ENCODE peak calls at places on chromosomes 6 and 20, in five cellular contexts. One of them, this sample, is unnamed.

GRCh38 chr6:12472601-12473038 is 182.5 kb downstream of the EDN1 start:
- DNase-seq in A549: no peak
- DNase-seq in IMR-90: peak
- DNase-seq in K562: no peak
- DNase-seq in GM12878: no peak
- DNase-seq in this sample: no peak

GRCh38 chr6:152135755-152136448 is 328.4 kb downstream of the ESR1 start:
- DNase-seq in A549: peak
- DNase-seq in IMR-90: no peak
- DNase-seq in K562: no peak
- DNase-seq in GM12878: no peak
- DNase-seq in this sample: no peak

GRCh38 chr20:62120990-62121775 is 1.1 kb upstream of the LSM14B start:
- DNase-seq in A549: peak
- DNase-seq in IMR-90: peak
- DNase-seq in K562: no peak
- DNase-seq in GM12878: no peak
- DNase-seq in this sample: no peak

GRCh38 chr6:68497927-68498326 is 137.2 kb upstream of the ADGRB3 start:
- DNase-seq in A549: no peak
- DNase-seq in IMR-90: no peak
- DNase-seq in K562: no peak
- DNase-seq in GM12878: no peak
- DNase-seq in this sample: no peak

GRCh38 chr6:39812853-39813533 is 20.8 kb downstream of the DAAM2 start:
- DNase-seq in A549: no peak
- DNase-seq in IMR-90: peak
- DNase-seq in K562: no peak
- DNase-seq in GM12878: peak
- DNase-seq in this sample: no peak

GRCh38 chr6:45504947-45505346 is 127.2 kb upstream of the SUPT3H start:
- DNase-seq in A549: no peak
- DNase-seq in IMR-90: peak
- DNase-seq in K562: no peak
- DNase-seq in GM12878: no peak
- DNase-seq in this sample: no peak

GRCh38 chr6:73528897-73529296 is 8.1 kb upstream of the EEF1A1 start:
- DNase-seq in A549: no peak
- DNase-seq in IMR-90: no peak
- DNase-seq in K562: peak
- DNase-seq in GM12878: no peak
- DNase-seq in this sample: no peak

GRCh38 chr20:54002056-54002575 is 68.3 kb downstream of the BCAS1 start:
- DNase-seq in A549: no peak
- DNase-seq in IMR-90: no peak
- DNase-seq in K562: no peak
- DNase-seq in GM12878: no peak
- DNase-seq in this sample: no peak

GRCh38 chr6:158143700-158144099 is 24.4 kb downstream of the SERAC1 start:
- DNase-seq in A549: peak
- DNase-seq in IMR-90: peak
- DNase-seq in K562: peak
- DNase-seq in GM12878: no peak
- DNase-seq in this sample: no peak

GRCh38 chr6:8831366-8832152 is 396.2 kb upstream of the SLC35B3 start:
- DNase-seq in A549: no peak
- DNase-seq in IMR-90: no peak
- DNase-seq in K562: no peak
- DNase-seq in GM12878: no peak
- DNase-seq in this sample: no peak

GRCh38 chr20:41618807-41619294 is 674 bp upstream of the CHD6 start:
- DNase-seq in A549: no peak
- DNase-seq in IMR-90: no peak
- DNase-seq in K562: no peak
- DNase-seq in GM12878: no peak
- DNase-seq in this sample: no peak

GRCh38 chr20:33674294-33675126 is at the start of gene NECAB3:
- DNase-seq in A549: peak
- DNase-seq in IMR-90: peak
- DNase-seq in K562: peak
- DNase-seq in GM12878: no peak
- DNase-seq in this sample: peak

GRCh38 chr6:101626264-101626663 is 232.8 kb downstream of the GRIK2 start:
- DNase-seq in A549: no peak
- DNase-seq in IMR-90: no peak
- DNase-seq in K562: no peak
- DNase-seq in GM12878: no peak
- DNase-seq in this sample: no peak

GRCh38 chr6:149508485-149508884 is 23.7 kb upstream of the ZC3H12D start:
- DNase-seq in A549: no peak
- DNase-seq in IMR-90: no peak
- DNase-seq in K562: no peak
- DNase-seq in GM12878: no peak
- DNase-seq in this sample: no peak

GRCh38 chr6:158508450-158508849 is 51.4 kb upstream of the TMEM181 start:
- DNase-seq in A549: no peak
- DNase-seq in IMR-90: no peak
- DNase-seq in K562: no peak
- DNase-seq in GM12878: no peak
- DNase-seq in this sample: no peak

GRCh38 chr20:47508228-47508752 is 6.6 kb downstream of the NCOA3 start:
- DNase-seq in A549: no peak
- DNase-seq in IMR-90: no peak
- DNase-seq in K562: no peak
- DNase-seq in GM12878: no peak
- DNase-seq in this sample: no peak
- TF ChIP-seq RCOR1 in A549: no peak
- TF ChIP-seq RCOR1 in IMR-90: no peak
- TF ChIP-seq RCOR1 in K562: no peak
- TF ChIP-seq RCOR1 in GM12878: no peak
- TF ChIP-seq RCOR1 in this sample: no peak

GRCh38 chr6:97316982-97317381 is 34.0 kb upstream of the MMS22L start:
- DNase-seq in A549: no peak
- DNase-seq in IMR-90: no peak
- DNase-seq in K562: no peak
- DNase-seq in GM12878: no peak
- DNase-seq in this sample: no peak

GRCh38 chr6:97322226-97322625 is 39.2 kb upstream of the MMS22L start:
- DNase-seq in A549: no peak
- DNase-seq in IMR-90: no peak
- DNase-seq in K562: no peak
- DNase-seq in GM12878: no peak
- DNase-seq in this sample: no peak

DNA sequence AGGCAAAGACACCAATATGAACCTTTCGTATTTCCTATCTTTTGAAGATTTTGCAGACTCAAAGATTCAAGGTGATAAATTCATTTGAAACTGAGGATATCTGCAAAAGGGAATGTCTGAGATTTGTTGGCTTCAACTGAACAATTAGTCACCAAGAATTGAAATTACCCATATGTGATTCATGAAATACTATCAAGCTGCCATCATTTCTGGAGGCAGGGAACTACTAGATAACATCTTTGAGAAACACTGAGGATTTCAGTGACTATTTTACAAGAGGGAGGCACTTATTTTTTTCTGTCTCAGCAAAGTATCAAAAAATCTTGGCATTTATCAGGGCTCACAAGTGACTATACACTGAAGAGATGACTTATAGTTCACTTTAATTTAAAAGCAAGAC is 39.8 kb upstream of the MMS22L start:
- DNase-seq in A549: no peak
- DNase-seq in IMR-90: peak
- DNase-seq in K562: no peak
- DNase-seq in GM12878: no peak
- DNase-seq in this sample: no peak
- TF ChIP-seq RCOR1 in A549: no peak
- TF ChIP-seq RCOR1 in IMR-90: no peak
- TF ChIP-seq RCOR1 in K562: no peak
- TF ChIP-seq RCOR1 in GM12878: no peak
- TF ChIP-seq RCOR1 in this sample: no peak

GRCh38 chr6:4162345-4162744 is 27.0 kb upstream of the ECI2 start:
- DNase-seq in A549: no peak
- DNase-seq in IMR-90: no peak
- DNase-seq in K562: peak
- DNase-seq in GM12878: no peak
- DNase-seq in this sample: no peak

GRCh38 chr6:4153514-4153985 is 18.2 kb upstream of the ECI2 start:
- DNase-seq in A549: no peak
- DNase-seq in IMR-90: no peak
- DNase-seq in K562: no peak
- DNase-seq in GM12878: no peak
- DNase-seq in this sample: no peak

GRCh38 chr6:4155848-4156466 is 20.6 kb upstream of the ECI2 start:
- DNase-seq in A549: peak
- DNase-seq in IMR-90: peak
- DNase-seq in K562: peak
- DNase-seq in GM12878: no peak
- DNase-seq in this sample: peak

GRCh38 chr6:4163408-4163807 is 28.0 kb upstream of the ECI2 start:
- DNase-seq in A549: no peak
- DNase-seq in IMR-90: no peak
- DNase-seq in K562: no peak
- DNase-seq in GM12878: no peak
- DNase-seq in this sample: no peak

GRCh38 chr6:4157506-4157905 is 22.1 kb upstream of the ECI2 start:
- DNase-seq in A549: no peak
- DNase-seq in IMR-90: no peak
- DNase-seq in K562: no peak
- DNase-seq in GM12878: no peak
- DNase-seq in this sample: no peak
- TF ChIP-seq RCOR1 in A549: no peak
- TF ChIP-seq RCOR1 in IMR-90: no peak
- TF ChIP-seq RCOR1 in K562: no peak
- TF ChIP-seq RCOR1 in GM12878: no peak
- TF ChIP-seq RCOR1 in this sample: no peak

GRCh38 chr20:8530022-8530421 is 398.0 kb downstream of the PLCB1 start:
- DNase-seq in A549: no peak
- DNase-seq in IMR-90: peak
- DNase-seq in K562: no peak
- DNase-seq in GM12878: no peak
- DNase-seq in this sample: no peak
- TF ChIP-seq RCOR1 in A549: no peak
- TF ChIP-seq RCOR1 in IMR-90: no peak
- TF ChIP-seq RCOR1 in K562: no peak
- TF ChIP-seq RCOR1 in GM12878: no peak
- TF ChIP-seq RCOR1 in this sample: no peak

GRCh38 chr6:35503534-35503933 is 6.7 kb upstream of the TEAD3 start:
- DNase-seq in A549: no peak
- DNase-seq in IMR-90: no peak
- DNase-seq in K562: no peak
- DNase-seq in GM12878: no peak
- DNase-seq in this sample: no peak

GRCh38 chr6:35501784-35502183 is 4.9 kb upstream of the TEAD3 start:
- DNase-seq in A549: no peak
- DNase-seq in IMR-90: no peak
- DNase-seq in K562: no peak
- DNase-seq in GM12878: no peak
- DNase-seq in this sample: no peak

GRCh38 chr6:35499372-35499771 is 2.5 kb upstream of the TEAD3 start:
- DNase-seq in A549: no peak
- DNase-seq in IMR-90: no peak
- DNase-seq in K562: no peak
- DNase-seq in GM12878: no peak
- DNase-seq in this sample: no peak

GRCh38 chr6:35498407-35499045 is 1.6 kb upstream of the TEAD3 start:
- DNase-seq in A549: no peak
- DNase-seq in IMR-90: no peak
- DNase-seq in K562: peak
- DNase-seq in GM12878: no peak
- DNase-seq in this sample: no peak

DNA sequence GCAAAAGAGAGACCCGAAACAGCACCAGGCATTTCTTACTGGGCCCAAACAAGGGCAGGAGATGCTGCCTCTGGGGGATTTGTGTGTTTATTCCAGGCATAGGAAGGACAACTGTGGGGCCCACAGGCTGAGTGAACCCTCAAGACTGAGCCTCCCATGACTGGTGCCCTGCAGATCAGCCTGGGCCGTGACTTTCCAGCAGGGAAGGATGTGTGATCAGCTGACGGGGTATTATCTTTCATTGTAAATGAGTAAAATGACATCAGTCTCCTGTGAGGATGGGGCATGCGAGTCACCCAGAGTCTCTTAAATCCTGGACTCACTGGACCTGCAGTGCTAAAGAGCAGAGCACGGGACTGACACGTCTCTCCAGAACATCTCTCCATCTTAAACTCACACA is 3.9 kb upstream of the TEAD3 start:
- DNase-seq in A549: no peak
- DNase-seq in IMR-90: peak
- DNase-seq in K562: no peak
- DNase-seq in GM12878: no peak
- DNase-seq in this sample: no peak
- TF ChIP-seq RCOR1 in A549: no peak
- TF ChIP-seq RCOR1 in IMR-90: no peak
- TF ChIP-seq RCOR1 in K562: no peak
- TF ChIP-seq RCOR1 in GM12878: no peak
- TF ChIP-seq RCOR1 in this sample: no peak

GRCh38 chr20:52060794-52061714 is 130.5 kb downstream of the ZFP64 start:
- DNase-seq in A549: peak
- DNase-seq in IMR-90: no peak
- DNase-seq in K562: no peak
- DNase-seq in GM12878: no peak
- DNase-seq in this sample: peak
- TF ChIP-seq RCOR1 in A549: no peak
- TF ChIP-seq RCOR1 in IMR-90: no peak
- TF ChIP-seq RCOR1 in K562: no peak
- TF ChIP-seq RCOR1 in GM12878: no peak
- TF ChIP-seq RCOR1 in this sample: no peak

GRCh38 chr6:26183237-26183580 is 96.0 kb downstream of the HFE start:
- DNase-seq in A549: no peak
- DNase-seq in IMR-90: no peak
- DNase-seq in K562: no peak
- DNase-seq in GM12878: no peak
- DNase-seq in this sample: no peak
- TF ChIP-seq RCOR1 in A549: no peak
- TF ChIP-seq RCOR1 in IMR-90: no peak
- TF ChIP-seq RCOR1 in K562: no peak
- TF ChIP-seq RCOR1 in GM12878: no peak
- TF ChIP-seq RCOR1 in this sample: no peak

DNA sequence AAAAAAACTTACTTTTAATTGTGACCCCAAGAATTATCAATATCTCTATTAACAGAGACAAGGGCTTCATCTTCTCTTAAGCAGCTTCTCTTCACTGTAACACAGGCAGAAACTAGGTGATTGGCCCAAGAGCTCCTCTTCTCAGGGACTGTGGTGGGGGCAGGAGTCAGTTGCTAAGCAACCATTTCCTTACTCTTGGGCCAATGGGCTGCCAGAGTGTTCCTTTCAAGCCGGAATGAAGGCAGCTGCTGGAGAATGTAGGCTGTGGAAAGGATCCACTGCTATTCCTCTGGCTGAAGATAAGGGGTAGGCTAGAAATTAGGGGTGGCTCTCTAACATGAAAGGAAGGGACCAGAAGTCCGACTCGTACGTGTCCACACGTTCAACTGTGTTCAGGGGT is at the start of gene SEL1L2:
- DNase-seq in A549: no peak
- DNase-seq in IMR-90: no peak
- DNase-seq in K562: no peak
- DNase-seq in GM12878: no peak
- DNase-seq in this sample: peak
- TF ChIP-seq RCOR1 in A549: no peak
- TF ChIP-seq RCOR1 in IMR-90: no peak
- TF ChIP-seq RCOR1 in K562: no peak
- TF ChIP-seq RCOR1 in GM12878: no peak
- TF ChIP-seq RCOR1 in this sample: no peak

This sample was measured in SK-N-SH.